ENCODE peak calls at places on chromosome 2, in eight cellular contexts. S, K, R, F, G, Z, I and U are unnamed samples. For H3K4me1, the result is how much of the 10 kb centered on the place peaks cover.

GRCh38 chr2:165725421-165725820 is 68.6 kb downstream of the GALNT3 start:
- DNase-seq in F (no peak), R (no peak), Z (no peak), I (no peak), K (no peak), S (no peak), G (no peak), U (no peak)

GRCh38 chr2:211534655-211535054 is 978.3 kb downstream of the CPS1 start:
- DNase-seq in F (no peak), S (no peak), I (no peak), G (no peak), R (peak), K (no peak), Z (no peak), U (no peak)

GRCh38 chr2:145200307-145200706 is 680.4 kb upstream of the ZEB2 start:
- DNase-seq in K (no peak), S (no peak), R (no peak), Z (no peak), G (no peak), F (no peak), I (no peak), U (no peak)

GRCh38 chr2:38097611-38098350 is 21.8 kb upstream of the CYP1B1 start:
- DNase-seq in S (no peak), R (no peak), K (no peak), Z (no peak), I (no peak), F (no peak), G (no peak), U (no peak)

GRCh38 chr2:74528600-74529356 is 728 bp downstream of the AUP1 start:
- DNase-seq in F (no peak), R (no peak), K (no peak), Z (peak), G (no peak), I (no peak), S (no peak), U (no peak)

GRCh38 chr2:28406276-28407096 is 13.8 kb downstream of the FOSL2 start:
- DNase-seq in G (no peak), I (no peak), F (no peak), K (no peak), Z (no peak), S (peak), R (peak), U (no peak)

GRCh38 chr2:228613133-228613532 is 431.6 kb upstream of the SPHKAP start:
- DNase-seq in Z (no peak), S (no peak), K (no peak), F (no peak), R (no peak), I (peak), G (no peak), U (no peak)

GRCh38 chr2:25079050-25079635 is 37.3 kb downstream of the EFR3B start:
- DNase-seq in S (peak), I (no peak), G (no peak), K (no peak), R (no peak), Z (no peak), F (no peak), U (no peak)

GRCh38 chr2:46045888-46046287 is 251.3 kb upstream of the EPAS1 start:
- DNase-seq in G (no peak), K (no peak), R (no peak), F (no peak), I (no peak), Z (no peak), S (no peak), U (no peak)

GRCh38 chr2:29166237-29166630 is 51.0 kb downstream of the CLIP4 start:
- DNase-seq in K (no peak), S (no peak), R (no peak), G (no peak), Z (no peak), I (no peak), F (no peak), U (no peak)

GRCh38 chr2:142042536-142043199 is 88.1 kb downstream of the LRP1B start:
- DNase-seq in I (no peak), R (no peak), K (no peak), F (no peak), Z (no peak), S (no peak), G (no peak), U (no peak)

GRCh38 chr2:226447896-226448295 is 351.7 kb downstream of the IRS1 start:
- DNase-seq in K (no peak), I (no peak), Z (no peak), G (peak), R (no peak), F (no peak), S (no peak), U (no peak)

GRCh38 chr2:172273910-172274571 is 153.3 kb upstream of the ITGA6 start:
- DNase-seq in I (no peak), R (no peak), F (no peak), Z (no peak), G (no peak), S (no peak), K (no peak), U (no peak)

GRCh38 chr2:70944291-70944690 is 8.6 kb downstream of the ATP6V1B1 start:
- DNase-seq in Z (no peak), S (peak), R (no peak), G (no peak), K (no peak), I (no peak), F (no peak), U (no peak)

GRCh38 chr2:122754561-122754960 is 999.1 kb downstream of the TSN start:
- DNase-seq in G (no peak), I (no peak), S (no peak), R (no peak), K (no peak), Z (no peak), F (no peak), U (no peak)

DNA sequence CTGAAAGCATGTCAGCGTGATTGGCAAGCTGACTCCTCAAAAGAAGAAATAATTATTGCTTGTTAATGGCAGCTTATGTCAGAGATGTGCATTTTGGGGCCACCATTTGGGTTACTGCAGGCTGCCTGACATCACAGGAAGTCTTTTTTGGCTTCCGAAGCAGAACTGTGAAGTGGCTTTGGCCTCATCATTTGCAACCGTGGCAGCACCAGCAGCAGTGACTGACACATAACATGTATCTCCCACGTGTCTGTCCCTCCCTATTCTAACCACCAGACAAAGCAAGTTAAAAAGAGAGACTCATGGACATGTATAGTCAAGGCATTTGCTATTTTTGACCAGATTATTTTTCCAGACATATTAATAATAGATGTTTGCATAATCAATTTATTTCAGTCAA is 488.7 kb upstream of the ACVR2A start:
- DNase-seq in R (no peak), S (no peak), K (no peak), Z (no peak), G (no peak), F (no peak), I (no peak), U (no peak)
- H3K4me3 ChIP-seq in R (no peak), S (no peak), K (no peak), Z (no peak), G (no peak), F (no peak), I (no peak), U (no peak)

GRCh38 chr2:36415623-36416022 is 60.0 kb downstream of the CRIM1 start:
- DNase-seq in Z (no peak), I (no peak), R (no peak), F (no peak), S (no peak), G (no peak), K (no peak), U (no peak)
- H3K4me1 ChIP-seq in Z (under half), I (under half), R (half or more), F (under half), S (half or more), G (under half), K (under half), U (half or more)

GRCh38 chr2:240560480-240561324 is 545 bp downstream of the DUSP28 start:
- DNase-seq in R (peak), S (peak), Z (peak), I (peak), G (peak), F (peak), K (peak), U (peak)
- TF ChIP-seq CTCF in R (peak), S (peak), Z (peak), I (no peak), G (no peak), F (peak), K (peak), U (no peak)

GRCh38 chr2:240624950-240625621 is at the start of gene GPR35:
- DNase-seq in R (no peak), F (peak), I (peak), K (no peak), S (peak), G (peak), Z (no peak), U (no peak)
- H3K4me3 ChIP-seq in R (no peak), F (no peak), I (no peak), K (no peak), S (no peak), G (no peak), Z (no peak), U (no peak)

GRCh38 chr2:230798769-230799399 is 65.9 kb upstream of the ITM2C start:
- DNase-seq in G (peak), Z (no peak), R (no peak), F (no peak), I (peak), K (no peak), S (no peak), U (no peak)
- H3K4me1 ChIP-seq in G (under half), Z (under half), R (under half), F (under half), I (under half), K (under half), S (under half), U (half or more)

GRCh38 chr2:50746526-50746925 is 285.4 kb downstream of the NRXN1 start:
- DNase-seq in K (no peak), Z (peak), I (peak), R (no peak), G (no peak), S (no peak), F (no peak), U (no peak)
- TF ChIP-seq CTCF in K (no peak), Z (peak), I (peak), R (no peak), G (peak), S (no peak), F (no peak), U (no peak)

DNA sequence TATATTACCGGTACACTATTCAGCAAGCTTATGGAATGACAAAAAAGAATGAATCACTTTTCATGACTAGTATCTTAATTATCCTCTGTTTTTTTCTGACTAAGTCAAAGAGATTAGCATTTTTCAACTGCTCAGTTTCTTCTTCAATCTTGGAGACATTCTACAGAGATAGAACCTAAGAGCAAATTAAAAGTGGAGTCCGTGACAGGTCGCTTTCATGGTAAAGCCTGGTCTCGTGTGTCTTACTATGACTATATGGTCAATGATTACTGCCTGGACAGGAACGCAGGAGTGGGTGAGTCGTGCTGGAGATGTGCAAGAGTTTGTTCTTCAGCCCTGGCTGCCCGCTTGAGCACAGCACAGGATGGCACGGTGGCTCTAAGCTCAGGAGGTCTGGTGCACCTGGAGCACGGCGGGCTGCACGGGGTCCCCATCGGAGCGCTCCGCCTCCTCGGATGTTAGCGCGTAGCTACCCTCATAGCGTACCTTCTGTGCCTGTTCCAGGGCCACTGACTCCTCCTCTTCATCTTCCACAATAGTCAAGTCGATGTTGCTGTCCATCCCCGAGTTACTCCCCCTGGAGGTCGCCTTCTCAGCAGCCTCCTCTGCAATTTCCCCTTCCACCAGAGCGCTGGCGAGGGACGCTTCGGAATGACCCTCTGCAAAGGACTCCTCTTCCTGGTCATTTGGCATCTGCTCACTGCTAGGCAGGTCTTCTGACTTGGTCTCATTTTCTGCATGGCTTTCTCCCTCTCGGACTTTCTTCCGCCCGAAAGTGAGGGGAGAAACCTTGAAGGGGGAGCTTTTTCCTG is 11.1 kb downstream of the CAVIN2 start:
- DNase-seq in I (no peak), S (no peak), Z (no peak), R (no peak), F (no peak), K (no peak), G (no peak), U (no peak)
- H3K4me3 ChIP-seq in I (no peak), S (no peak), Z (no peak), R (no peak), F (no peak), K (no peak), G (no peak), U (no peak)